ENCODE peak calls at places on chromosomes 4 and X, in nine cellular contexts. X is astrocyte of the spinal cord, E is glutamatergic neuron, L is tibial nerve, N is GF-D8, K is HFFc6, R is suprapubic skin, I is fibroblast of pulmonary artery, Z is LoVo. P is an unnamed sample.

GRCh38 chrX:99353412-99353811 is 1056.7 kb downstream of the PCDH19 start:
- DNase-seq in X (no peak), E (no peak), L (no peak), N (no peak), K (no peak), R (no peak), I (no peak), Z (no peak), P (peak)

GRCh38 chr4:4394644-4395043 is 7.7 kb downstream of the NSG1 start:
- DNase-seq in X (peak), E (no peak), L (no peak), N (no peak), K (no peak), R (no peak), I (peak), Z (no peak), P (no peak)

GRCh38 chr4:110487873-110488272 is 11.9 kb downstream of the ENPEP start:
- DNase-seq in X (no peak), E (no peak), L (no peak), N (no peak), K (no peak), R (no peak), I (peak), Z (peak), P (peak)

GRCh38 chr4:2412534-2412884 is 5.9 kb downstream of the ZFYVE28 start:
- DNase-seq in X (no peak), E (no peak), L (no peak), N (peak), K (no peak), R (no peak), I (no peak), Z (peak), P (no peak)

GRCh38 chr4:184268574-184269160 is 51.0 kb upstream of the ENPP6 start:
- DNase-seq in X (peak), E (no peak), L (no peak), N (no peak), K (no peak), R (no peak), I (peak), Z (no peak), P (no peak)

GRCh38 chrX:26387906-26388305 is 171.9 kb downstream of the MAGEB5 start:
- DNase-seq in X (no peak), E (no peak), L (no peak), N (no peak), K (no peak), R (no peak), I (no peak), Z (no peak), P (no peak)

GRCh38 chr4:20543131-20543530 is 157.1 kb upstream of the PACRGL start:
- DNase-seq in X (no peak), E (no peak), L (no peak), N (no peak), K (no peak), R (no peak), I (no peak), Z (no peak), P (no peak)

GRCh38 chr4:30728291-30728690 is 8.1 kb downstream of the PCDH7 start:
- DNase-seq in X (no peak), E (no peak), L (no peak), N (no peak), K (no peak), R (no peak), I (peak), Z (no peak), P (no peak)

GRCh38 chrX:112832481-112833095 is 8.0 kb downstream of the AMOT start:
- DNase-seq in X (peak), E (no peak), L (no peak), N (no peak), K (no peak), R (no peak), I (no peak), Z (peak), P (no peak)

GRCh38 chrX:115183980-115184379 is 5.2 kb upstream of the RBMXL3 start:
- DNase-seq in X (no peak), E (no peak), L (no peak), N (no peak), K (peak), R (no peak), I (peak), Z (no peak), P (no peak)

GRCh38 chr4:174707277-174707676 is 121.8 kb downstream of the GLRA3 start:
- DNase-seq in X (no peak), E (no peak), L (no peak), N (no peak), K (no peak), R (no peak), I (no peak), Z (no peak), P (no peak)

GRCh38 chr4:82394896-82395295 is 21.1 kb upstream of the HNRNPD start:
- DNase-seq in X (no peak), E (no peak), L (no peak), N (no peak), K (no peak), R (no peak), I (no peak), Z (peak), P (peak)

GRCh38 chrX:46730765-46731164 is 28.2 kb downstream of the SLC9A7 start:
- DNase-seq in X (no peak), E (no peak), L (no peak), N (no peak), K (no peak), R (no peak), I (no peak), Z (no peak), P (no peak)

GRCh38 chrX:727738-728621 is 97.4 kb downstream of the SHOX start:
- DNase-seq in X (no peak), E (peak), L (no peak), N (no peak), K (no peak), R (no peak), I (no peak), Z (no peak), P (peak)

GRCh38 chr4:187184513-187184912 is 460.9 kb upstream of the FAT1 start:
- DNase-seq in X (no peak), E (peak), L (no peak), N (no peak), K (no peak), R (no peak), I (no peak), Z (peak), P (no peak)

GRCh38 chr4:186957952-186958555 is 234.4 kb upstream of the FAT1 start:
- DNase-seq in X (peak), E (no peak), L (no peak), N (no peak), K (no peak), R (no peak), I (no peak), Z (no peak), P (no peak)

GRCh38 chrX:72023071-72023470 is 108.6 kb downstream of the RTL5 start:
- DNase-seq in X (no peak), E (no peak), L (no peak), N (no peak), K (no peak), R (no peak), I (no peak), Z (no peak), P (no peak)

GRCh38 chr4:75633846-75634245 is 3.5 kb upstream of the CDKL2 start:
- DNase-seq in X (peak), E (no peak), L (no peak), N (no peak), K (peak), R (no peak), I (peak), Z (no peak), P (no peak)

GRCh38 chr4:141810702-141811365 is 174.5 kb downstream of the IL15 start:
- DNase-seq in X (peak), E (no peak), L (no peak), N (no peak), K (no peak), R (no peak), I (no peak), Z (no peak), P (no peak)

GRCh38 chr4:139266208-139266582 is 13.8 kb downstream of the MGARP start:
- DNase-seq in X (no peak), E (no peak), L (no peak), N (no peak), K (no peak), R (no peak), I (no peak), Z (no peak), P (no peak)

GRCh38 chr4:7808752-7809151 is 130.9 kb downstream of the AFAP1 start:
- DNase-seq in X (peak), E (no peak), L (no peak), N (no peak), K (peak), R (peak), I (peak), Z (no peak), P (no peak)

GRCh38 chr4:1347410-1347864 is 429 bp downstream of the UVSSA start:
- DNase-seq in X (peak), E (peak), L (peak), N (peak), K (peak), R (peak), I (peak), Z (peak), P (peak)

GRCh38 chr4:164307262-164307661 is 446.7 kb upstream of the SMIM31 start:
- DNase-seq in X (no peak), E (no peak), L (no peak), N (no peak), K (no peak), R (no peak), I (no peak), Z (no peak), P (no peak)

GRCh38 chrX:150841466-150842197 is 56.8 kb downstream of the CD99L2 start:
- DNase-seq in X (peak), E (no peak), L (no peak), N (peak), K (no peak), R (no peak), I (peak), Z (no peak), P (no peak)

GRCh38 chr4:20844311-20844710 is 144.1 kb downstream of the PACRGL start:
- DNase-seq in X (no peak), E (no peak), L (no peak), N (no peak), K (no peak), R (no peak), I (no peak), Z (no peak), P (no peak)

GRCh38 chr4:113292371-113293042 is 243.1 kb downstream of the ANK2 start:
- DNase-seq in X (peak), E (peak), L (no peak), N (no peak), K (no peak), R (no peak), I (peak), Z (no peak), P (no peak)

GRCh38 chrX:142891046-142891445 is 134.7 kb upstream of the SPANXN4 start:
- DNase-seq in X (no peak), E (no peak), L (no peak), N (no peak), K (no peak), R (no peak), I (no peak), Z (no peak), P (no peak)

GRCh38 chr4:58658701-58659100 is 1548.5 kb upstream of the IGFBP7 start:
- DNase-seq in X (no peak), E (no peak), L (no peak), N (no peak), K (no peak), R (no peak), I (no peak), Z (no peak), P (no peak)

GRCh38 chrX:19723427-19723826 is 164.0 kb downstream of the SH3KBP1 start:
- DNase-seq in X (no peak), E (no peak), L (no peak), N (no peak), K (no peak), R (no peak), I (no peak), Z (no peak), P (no peak)

GRCh38 chr4:128322986-128323385 is 35.4 kb upstream of the PGRMC2 start:
- DNase-seq in X (peak), E (no peak), L (no peak), N (no peak), K (peak), R (no peak), I (peak), Z (no peak), P (peak)